ENCODE peak calls at places on chromosomes 2 and 18, in four cellular contexts. K, J, Z and R are unnamed samples.

GRCh38 chr18:42211201-42211600 is 256.2 kb downstream of the PIK3C3 start:
- DNase-seq in K (no peak), Z (no peak), J (no peak), R (no peak)

GRCh38 chr2:11406492-11407381 is 59.2 kb downstream of the E2F6 start:
- DNase-seq in J (peak; percentile 87), Z (peak; percentile 76), K (no peak), R (peak; percentile 94)

GRCh38 chr2:109494842-109495241 is 118.9 kb downstream of the SEPTIN10 start:
- DNase-seq in J (no peak), Z (no peak), K (peak; percentile 62), R (no peak)

GRCh38 chr2:150335596-150335995 is 151.9 kb downstream of the RND3 start:
- DNase-seq in Z (no peak), K (no peak), J (no peak), R (no peak)

GRCh38 chr2:41992700-41993070 is 55.1 kb upstream of the PKDCC start:
- DNase-seq in J (no peak), Z (no peak), K (no peak), R (no peak)

GRCh38 chr2:222548997-222549396 is 106.9 kb downstream of the FARSB start:
- DNase-seq in J (no peak), Z (no peak), K (no peak), R (no peak)

GRCh38 chr2:218781691-218782528 is at the start of gene CYP27A1:
- DNase-seq in J (peak; percentile 70), K (peak; percentile 39), Z (peak; percentile 70), R (peak; percentile 95)

GRCh38 chr2:111207892-111208291 is 87.2 kb downstream of the BCL2L11 start:
- DNase-seq in Z (no peak), J (no peak), K (no peak), R (no peak)

GRCh38 chr2:236642584-236643291 is 73.1 kb downstream of the ACKR3 start:
- DNase-seq in K (peak; percentile 47), J (peak; percentile 93), Z (peak; percentile 99), R (no peak)

GRCh38 chr2:27804146-27804545 is 32.6 kb downstream of the MRPL33 start:
- DNase-seq in K (no peak), J (peak; percentile 66), Z (no peak), R (no peak)